ENCODE peak calls at places on chromosomes 13 and 19, in six cellular contexts. V, Z, E, H, M and O are unnamed samples.

GRCh38 chr13:82850644-82851043 is 1031.6 kb downstream of the SLITRK1 start:
- DNase-seq in V (no peak), Z (no peak), E (no peak), H (no peak), M (no peak), O (no peak)

GRCh38 chr19:1945899-1946298 is 4.9 kb downstream of the CSNK1G2 start:
- DNase-seq in V (peak), Z (peak), E (no peak), H (peak), M (peak), O (no peak)

GRCh38 chr19:45440873-45441654 is 17.3 kb upstream of the ERCC1 start:
- DNase-seq in V (no peak), Z (no peak), E (no peak), H (no peak), M (no peak), O (no peak)

GRCh38 chr19:30870861-30871260 is 478.4 kb downstream of the TSHZ3 start:
- DNase-seq in V (no peak), Z (no peak), E (no peak), H (no peak), M (no peak), O (no peak)

GRCh38 chr13:34435338-34435737 is 506.7 kb upstream of the NBEA start:
- DNase-seq in V (no peak), Z (no peak), E (no peak), H (no peak), M (peak), O (no peak)

GRCh38 chr13:21822029-21822428 is 151.2 kb downstream of the FGF9 start:
- DNase-seq in V (no peak), Z (no peak), E (no peak), H (no peak), M (no peak), O (no peak)

GRCh38 chr19:42290523-42291436 is 11.2 kb upstream of the PRR19 start:
- DNase-seq in V (peak), Z (no peak), E (no peak), H (peak), M (no peak), O (no peak)

GRCh38 chr13:64540468-64540867 is 2689.7 kb downstream of the PCDH9 start:
- DNase-seq in V (no peak), Z (no peak), E (no peak), H (no peak), M (no peak), O (no peak)

GRCh38 chr19:4292515-4292914 is 9.7 kb downstream of the TMIGD2 start:
- DNase-seq in V (no peak), Z (no peak), E (no peak), H (no peak), M (no peak), O (no peak)

GRCh38 chr19:866769-867300 is 7.4 kb downstream of the CFD start:
- DNase-seq in V (no peak), Z (no peak), E (no peak), H (no peak), M (no peak), O (no peak)

GRCh38 chr19:45275370-45275971 is 24.4 kb downstream of the MARK4 start:
- DNase-seq in V (no peak), Z (no peak), E (no peak), H (no peak), M (no peak), O (peak)

GRCh38 chr13:20028953-20029352 is 70.4 kb downstream of the ZMYM2 start:
- DNase-seq in V (no peak), Z (no peak), E (no peak), H (no peak), M (no peak), O (no peak)

GRCh38 chr13:103883152-103883551 is 816.9 kb upstream of the SLC10A2 start:
- DNase-seq in V (no peak), Z (peak), E (peak), H (no peak), M (peak), O (peak)

GRCh38 chr13:99380402-99380801 is 73.2 kb upstream of the GPR183 start:
- DNase-seq in V (peak), Z (no peak), E (no peak), H (no peak), M (no peak), O (no peak)

GRCh38 chr13:74620711-74621110 is 486.5 kb upstream of the KLF12 start:
- DNase-seq in V (no peak), Z (no peak), E (no peak), H (no peak), M (no peak), O (no peak)

GRCh38 chr13:22423261-22423660 is 752.4 kb downstream of the FGF9 start:
- DNase-seq in V (no peak), Z (no peak), E (no peak), H (no peak), M (no peak), O (no peak)

GRCh38 chr19:35842666-35843272 is 9.5 kb downstream of the NPHS1 start:
- DNase-seq in V (no peak), Z (no peak), E (no peak), H (no peak), M (no peak), O (no peak)

GRCh38 chr13:103976371-103976770 is 910.2 kb upstream of the SLC10A2 start:
- DNase-seq in V (no peak), Z (no peak), E (no peak), H (no peak), M (no peak), O (no peak)

GRCh38 chr13:25847635-25848616 is 203.9 kb downstream of the SHISA2 start:
- DNase-seq in V (no peak), Z (no peak), E (no peak), H (no peak), M (no peak), O (no peak)

GRCh38 chr19:10118960-10119359 is 739 bp downstream of the EIF3G start:
- DNase-seq in V (no peak), Z (no peak), E (no peak), H (no peak), M (no peak), O (no peak)